ENCODE peak calls at places on chromosome 12, in ten cellular contexts. M is GM12865; L is activated naive CD4-positive, alpha-beta T cell; U is CD8-positive, alpha-beta memory T cell; G is occipital lobe; V is AG04450; N is activated T-cell treated with anti-CD3 and anti-CD28 coated beads, Interleukin-2, amount 50 U/mL, for 48 hours; Z is nephron progenitor cell; C is cerebellar nuclear complex; E is RPMI7951. S is an unnamed sample.

GRCh38 chr12:48973992-48974673 is 2.6 kb upstream of the WNT10B start:
- DNase-seq in M (no peak), L (no peak), U (no peak), G (no peak), V (no peak), N (peak; percentile 66), Z (peak; percentile 80), C (no peak), E (no peak), S (no peak)

GRCh38 chr12:114407566-114408411 is 1.8 kb upstream of the TBX5 start:
- DNase-seq in M (no peak), L (no peak), U (no peak), G (no peak), V (no peak), N (no peak), Z (no peak), C (no peak), E (no peak), S (no peak)

GRCh38 chr12:19236656-19237055 is 107.1 kb downstream of the PLEKHA5 start:
- DNase-seq in M (no peak), L (no peak), U (no peak), G (no peak), V (no peak), N (no peak), Z (no peak), C (no peak), E (peak; percentile 81), S (no peak)

GRCh38 chr12:86247871-86248270 is 8.3 kb downstream of the MGAT4C start:
- DNase-seq in M (no peak), L (no peak), U (no peak), G (no peak), V (no peak), N (no peak), Z (no peak), C (no peak), E (no peak), S (no peak)

GRCh38 chr12:132162508-132163031 is 18.3 kb downstream of the NOC4L start:
- DNase-seq in M (no peak), L (no peak), U (peak; percentile 33), G (no peak), V (no peak), N (no peak), Z (no peak), C (no peak), E (peak; percentile 87), S (no peak)

GRCh38 chr12:3097836-3098235 is 20.7 kb downstream of the TSPAN9 start:
- DNase-seq in M (peak; percentile 27), L (no peak), U (no peak), G (no peak), V (no peak), N (no peak), Z (peak; percentile 35), C (no peak), E (no peak), S (no peak)

GRCh38 chr12:53869500-53869899 is 69.1 kb upstream of the HOXC13 start:
- DNase-seq in M (no peak), L (no peak), U (no peak), G (no peak), V (no peak), N (no peak), Z (no peak), C (no peak), E (peak; percentile 53), S (no peak)

GRCh38 chr12:15590180-15590826 is 198.9 kb downstream of the EPS8 start:
- DNase-seq in M (peak; percentile 79), L (no peak), U (peak; percentile 65), G (peak; percentile 60), V (peak; percentile 41), N (peak; percentile 49), Z (peak; percentile 43), C (peak; percentile 14), E (peak; percentile 60), S (no peak)

GRCh38 chr12:94560416-94561221 is 89.7 kb downstream of the TMCC3 start:
- DNase-seq in M (peak; percentile 82), L (no peak), U (no peak), G (peak; percentile 50), V (no peak), N (peak; percentile 28), Z (no peak), C (no peak), E (peak; percentile 91), S (peak; percentile 59)

GRCh38 chr12:46174919-46175318 is 93.9 kb downstream of the SLC38A1 start:
- DNase-seq in M (no peak), L (no peak), U (no peak), G (no peak), V (no peak), N (no peak), Z (no peak), C (no peak), E (no peak), S (no peak)

GRCh38 chr12:116346751-116347150 is 69.3 kb upstream of the MED13L start:
- DNase-seq in M (no peak), L (no peak), U (no peak), G (peak; percentile 13), V (peak; percentile 76), N (no peak), Z (no peak), C (no peak), E (peak; percentile 83), S (no peak)

GRCh38 chr12:78888583-78888982 is 24.0 kb downstream of the SYT1 start:
- DNase-seq in M (peak; percentile 48), L (no peak), U (no peak), G (no peak), V (no peak), N (no peak), Z (no peak), C (no peak), E (peak; percentile 49), S (no peak)

GRCh38 chr12:112822056-112822455 is 30.5 kb downstream of the RPH3A start:
- DNase-seq in M (no peak), L (no peak), U (no peak), G (no peak), V (no peak), N (no peak), Z (no peak), C (peak; percentile 41), E (no peak), S (no peak)

GRCh38 chr12:64824500-64825142 is at the start of gene TBC1D30:
- DNase-seq in M (peak; percentile 73), L (no peak), U (no peak), G (peak; percentile 68), V (no peak), N (peak; percentile 38), Z (peak; percentile 75), C (peak; percentile 61), E (peak; percentile 17), S (no peak)

GRCh38 chr12:71626768-71627167 is 36.9 kb downstream of the ZFC3H1 start:
- DNase-seq in M (no peak), L (no peak), U (no peak), G (no peak), V (no peak), N (no peak), Z (no peak), C (no peak), E (peak; percentile 14), S (no peak)